ENCODE peak calls at places on chromosomes 3 and 15, in six cellular contexts. One of them, this sample, is unnamed.

GRCh38 chr3:156516284-156516683 is 38.6 kb downstream of the SSR3 start:
- DNase-seq in tibial artery: no peak
- DNase-seq in cardiac fibroblast: peak; percentile 29
- DNase-seq in foreskin fibroblast: no peak
- DNase-seq in K562: peak; percentile 34
- DNase-seq in lower lobe of right lung: no peak
- DNase-seq in this sample: peak; percentile 40

GRCh38 chr3:58034738-58035511 is 26.7 kb downstream of the FLNB start:
- DNase-seq in K562: peak; percentile 52
- DNase-seq in foreskin fibroblast: no peak
- DNase-seq in cardiac fibroblast: no peak
- DNase-seq in lower lobe of right lung: no peak
- DNase-seq in tibial artery: no peak
- DNase-seq in this sample: no peak

GRCh38 chr15:92158426-92158825 is 235.3 kb upstream of the ST8SIA2 start:
- DNase-seq in K562: peak; percentile 3
- DNase-seq in cardiac fibroblast: no peak
- DNase-seq in foreskin fibroblast: no peak
- DNase-seq in lower lobe of right lung: no peak
- DNase-seq in tibial artery: no peak
- DNase-seq in this sample: no peak

GRCh38 chr15:75729304-75730069 is 16.8 kb upstream of the CSPG4 start:
- DNase-seq in foreskin fibroblast: no peak
- DNase-seq in tibial artery: peak; percentile 56
- DNase-seq in lower lobe of right lung: peak; percentile 25
- DNase-seq in cardiac fibroblast: no peak
- DNase-seq in K562: no peak
- DNase-seq in this sample: no peak

GRCh38 chr3:49133226-49133951 is 539 bp upstream of the LAMB2 start:
- DNase-seq in cardiac fibroblast: peak; percentile 95
- DNase-seq in tibial artery: peak; percentile 94
- DNase-seq in lower lobe of right lung: peak; percentile 88
- DNase-seq in foreskin fibroblast: peak; percentile 89
- DNase-seq in K562: peak; percentile 86
- DNase-seq in this sample: peak; percentile 84

GRCh38 chr3:138331143-138331894 is 1.7 kb upstream of the NME9 start:
- DNase-seq in tibial artery: no peak
- DNase-seq in K562: no peak
- DNase-seq in lower lobe of right lung: no peak
- DNase-seq in cardiac fibroblast: peak; percentile 24
- DNase-seq in foreskin fibroblast: peak; percentile 33
- DNase-seq in this sample: peak; percentile 41

GRCh38 chr15:55247766-55248427 is 41.7 kb downstream of the RAB27A start:
- DNase-seq in cardiac fibroblast: no peak
- DNase-seq in foreskin fibroblast: no peak
- DNase-seq in lower lobe of right lung: peak; percentile 60
- DNase-seq in K562: no peak
- DNase-seq in tibial artery: no peak
- DNase-seq in this sample: no peak

GRCh38 chr3:52191663-52192062 is 6.3 kb upstream of the ALAS1 start:
- DNase-seq in cardiac fibroblast: no peak
- DNase-seq in tibial artery: no peak
- DNase-seq in K562: no peak
- DNase-seq in lower lobe of right lung: no peak
- DNase-seq in foreskin fibroblast: no peak
- DNase-seq in this sample: no peak

GRCh38 chr3:2839886-2840285 is 270.3 kb downstream of the IL5RA start:
- DNase-seq in K562: no peak
- DNase-seq in cardiac fibroblast: no peak
- DNase-seq in lower lobe of right lung: no peak
- DNase-seq in foreskin fibroblast: no peak
- DNase-seq in tibial artery: no peak
- DNase-seq in this sample: peak; percentile 62

DNA sequence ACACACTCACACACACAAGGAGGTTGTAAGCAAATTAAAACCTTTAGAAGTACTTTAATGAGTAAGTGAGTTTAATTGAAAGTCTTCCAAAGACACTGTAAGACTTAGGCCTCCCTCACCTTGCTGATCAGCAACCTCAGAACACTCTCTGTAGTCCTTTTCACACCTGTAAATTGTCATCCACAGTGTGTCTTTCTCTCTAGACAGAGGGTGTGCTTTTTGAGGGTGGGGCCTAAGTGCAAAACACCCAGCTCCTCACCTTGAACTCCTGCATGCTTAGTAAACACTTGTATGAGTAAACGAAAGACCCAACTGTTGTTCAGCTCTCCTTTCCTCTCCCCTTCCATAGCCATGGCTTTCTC is 183.2 kb upstream of the IL12A start:
- DNase-seq in lower lobe of right lung: no peak
- DNase-seq in K562: no peak
- DNase-seq in cardiac fibroblast: no peak
- DNase-seq in foreskin fibroblast: no peak
- DNase-seq in tibial artery: no peak
- DNase-seq in this sample: no peak
- TF ChIP-seq CTCF in lower lobe of right lung: no peak
- TF ChIP-seq CTCF in K562: no peak
- TF ChIP-seq CTCF in cardiac fibroblast: no peak
- TF ChIP-seq CTCF in foreskin fibroblast: no peak
- TF ChIP-seq CTCF in tibial artery: no peak
- TF ChIP-seq CTCF in this sample: no peak

GRCh38 chr15:52281085-52282035 is 14.2 kb downstream of the MYO5C start:
- DNase-seq in K562: no peak
- DNase-seq in tibial artery: no peak
- DNase-seq in cardiac fibroblast: no peak
- DNase-seq in foreskin fibroblast: no peak
- DNase-seq in lower lobe of right lung: peak; percentile 63
- DNase-seq in this sample: peak; percentile 19
- H3K4me3 ChIP-seq in K562: no peak overlapping the region
- H3K4me3 ChIP-seq in tibial artery: no peak overlapping the region
- H3K4me3 ChIP-seq in cardiac fibroblast: no peak overlapping the region
- H3K4me3 ChIP-seq in foreskin fibroblast: no peak overlapping the region
- H3K4me3 ChIP-seq in lower lobe of right lung: no peak overlapping the region
- H3K4me3 ChIP-seq in this sample: no peak overlapping the region

GRCh38 chr3:104988491-104988890 is 378.2 kb upstream of the ALCAM start:
- DNase-seq in cardiac fibroblast: no peak
- DNase-seq in K562: no peak
- DNase-seq in tibial artery: no peak
- DNase-seq in lower lobe of right lung: no peak
- DNase-seq in foreskin fibroblast: peak; percentile 1
- DNase-seq in this sample: peak; percentile 7

GRCh38 chr3:104990758-104991157 is 376.0 kb upstream of the ALCAM start:
- DNase-seq in lower lobe of right lung: no peak
- DNase-seq in tibial artery: no peak
- DNase-seq in K562: no peak
- DNase-seq in foreskin fibroblast: no peak
- DNase-seq in cardiac fibroblast: no peak
- DNase-seq in this sample: no peak

GRCh38 chr3:104992618-104993017 is 374.1 kb upstream of the ALCAM start:
- DNase-seq in tibial artery: no peak
- DNase-seq in K562: no peak
- DNase-seq in foreskin fibroblast: no peak
- DNase-seq in lower lobe of right lung: no peak
- DNase-seq in cardiac fibroblast: no peak
- DNase-seq in this sample: no peak

GRCh38 chr3:104989878-104990277 is 376.8 kb upstream of the ALCAM start:
- DNase-seq in foreskin fibroblast: no peak
- DNase-seq in cardiac fibroblast: no peak
- DNase-seq in K562: no peak
- DNase-seq in lower lobe of right lung: no peak
- DNase-seq in tibial artery: no peak
- DNase-seq in this sample: no peak

DNA sequence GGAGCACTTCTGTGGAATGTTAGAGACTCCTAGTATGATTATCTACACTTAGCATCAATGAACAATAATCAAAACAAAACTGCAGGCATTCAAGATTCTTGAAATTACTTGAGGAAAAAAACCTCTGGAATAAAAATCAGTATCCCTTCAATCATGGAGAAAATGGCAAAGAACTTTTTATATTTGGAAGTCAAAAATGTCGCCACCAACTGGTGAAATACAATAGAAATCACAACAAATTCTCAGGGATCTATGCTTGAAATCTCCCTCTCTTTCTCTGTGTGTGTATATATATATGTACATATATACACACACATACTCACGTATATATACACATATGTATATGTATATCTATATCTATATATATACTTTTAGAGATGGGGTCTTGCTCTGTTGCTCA is 378.9 kb upstream of the ALCAM start:
- DNase-seq in lower lobe of right lung: no peak
- DNase-seq in foreskin fibroblast: no peak
- DNase-seq in tibial artery: no peak
- DNase-seq in cardiac fibroblast: peak; percentile 2
- DNase-seq in K562: no peak
- DNase-seq in this sample: peak; percentile 8
- TF ChIP-seq CTCF in lower lobe of right lung: no peak
- TF ChIP-seq CTCF in foreskin fibroblast: no peak
- TF ChIP-seq CTCF in tibial artery: no peak
- TF ChIP-seq CTCF in cardiac fibroblast: no peak
- TF ChIP-seq CTCF in K562: no peak
- TF ChIP-seq CTCF in this sample: no peak

DNA sequence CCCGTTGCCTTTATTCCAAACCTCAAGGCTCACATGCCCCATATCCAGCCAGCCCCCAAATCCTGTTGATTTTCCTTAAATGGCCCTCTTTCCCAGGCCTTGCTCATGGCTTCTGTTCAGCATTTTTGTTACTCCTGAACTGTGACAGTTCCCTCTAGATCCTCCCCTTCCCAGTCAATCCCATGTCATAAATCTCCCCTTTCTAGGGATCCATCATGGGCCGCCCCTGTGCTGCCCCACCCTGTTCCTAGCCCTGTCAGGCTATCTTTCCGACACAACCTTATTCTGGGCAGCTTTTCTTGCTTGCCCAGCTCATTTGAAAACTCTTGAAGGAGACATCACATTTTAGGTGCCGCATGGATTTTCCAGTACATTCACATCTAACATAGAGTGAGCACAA is 84.8 kb downstream of the TLE3 start:
- DNase-seq in cardiac fibroblast: no peak
- DNase-seq in tibial artery: no peak
- DNase-seq in foreskin fibroblast: no peak
- DNase-seq in lower lobe of right lung: no peak
- DNase-seq in K562: no peak
- DNase-seq in this sample: no peak
- H3K4me3 ChIP-seq in cardiac fibroblast: no peak overlapping the region
- H3K4me3 ChIP-seq in tibial artery: no peak overlapping the region
- H3K4me3 ChIP-seq in foreskin fibroblast: no peak overlapping the region
- H3K4me3 ChIP-seq in lower lobe of right lung: no peak overlapping the region
- H3K4me3 ChIP-seq in K562: no peak overlapping the region
- H3K4me3 ChIP-seq in this sample: no peak overlapping the region

GRCh38 chr3:134618473-134618860 is 32.4 kb downstream of the KY start:
- DNase-seq in K562: no peak
- DNase-seq in lower lobe of right lung: no peak
- DNase-seq in tibial artery: no peak
- DNase-seq in cardiac fibroblast: no peak
- DNase-seq in foreskin fibroblast: no peak
- DNase-seq in this sample: no peak
- TF ChIP-seq CTCF in K562: no peak
- TF ChIP-seq CTCF in lower lobe of right lung: no peak
- TF ChIP-seq CTCF in tibial artery: no peak
- TF ChIP-seq CTCF in cardiac fibroblast: no peak
- TF ChIP-seq CTCF in foreskin fibroblast: no peak
- TF ChIP-seq CTCF in this sample: no peak

GRCh38 chr3:9553949-9554513 is 409 bp upstream of the LHFPL4 start:
- DNase-seq in cardiac fibroblast: no peak
- DNase-seq in foreskin fibroblast: no peak
- DNase-seq in tibial artery: no peak
- DNase-seq in K562: no peak
- DNase-seq in lower lobe of right lung: no peak
- DNase-seq in this sample: no peak
- H3K4me3 ChIP-seq in cardiac fibroblast: no peak overlapping the region
- H3K4me3 ChIP-seq in foreskin fibroblast: no peak overlapping the region
- H3K4me3 ChIP-seq in tibial artery: no peak overlapping the region
- H3K4me3 ChIP-seq in K562: no peak overlapping the region
- H3K4me3 ChIP-seq in lower lobe of right lung: no peak overlapping the region
- H3K4me3 ChIP-seq in this sample: no peak overlapping the region

GRCh38 chr3:80785475-80785874 is 976.0 kb downstream of the GBE1 start:
- DNase-seq in tibial artery: no peak
- DNase-seq in cardiac fibroblast: no peak
- DNase-seq in lower lobe of right lung: no peak
- DNase-seq in K562: no peak
- DNase-seq in foreskin fibroblast: no peak
- DNase-seq in this sample: no peak
- TF ChIP-seq CTCF in tibial artery: no peak
- TF ChIP-seq CTCF in cardiac fibroblast: no peak
- TF ChIP-seq CTCF in lower lobe of right lung: no peak
- TF ChIP-seq CTCF in K562: no peak
- TF ChIP-seq CTCF in foreskin fibroblast: no peak
- TF ChIP-seq CTCF in this sample: no peak

DNA sequence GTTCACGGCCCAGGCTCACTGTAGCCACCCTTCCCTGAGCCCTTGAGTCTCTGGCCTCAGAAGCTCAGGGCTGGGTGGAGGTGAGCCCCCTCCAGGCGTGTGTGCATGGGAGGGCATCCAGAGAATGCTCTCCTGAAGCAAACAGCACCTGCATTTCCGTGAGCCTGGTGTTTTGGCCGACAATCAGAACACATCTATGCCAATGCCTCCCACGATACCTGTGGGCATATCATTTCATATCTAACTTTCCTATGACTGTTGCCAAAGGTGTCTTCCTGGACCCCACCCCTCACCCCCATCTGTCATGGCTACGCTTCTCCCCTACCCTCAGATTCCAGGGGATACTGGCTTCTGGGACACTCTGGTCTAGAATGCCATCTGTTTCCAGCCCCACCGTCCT is 53.3 kb upstream of the RAB6B start:
- DNase-seq in cardiac fibroblast: no peak
- DNase-seq in K562: no peak
- DNase-seq in foreskin fibroblast: no peak
- DNase-seq in lower lobe of right lung: no peak
- DNase-seq in tibial artery: no peak
- DNase-seq in this sample: no peak
- H3K4me3 ChIP-seq in cardiac fibroblast: no peak overlapping the region
- H3K4me3 ChIP-seq in K562: no peak overlapping the region
- H3K4me3 ChIP-seq in foreskin fibroblast: no peak overlapping the region
- H3K4me3 ChIP-seq in lower lobe of right lung: no peak overlapping the region
- H3K4me3 ChIP-seq in tibial artery: no peak overlapping the region
- H3K4me3 ChIP-seq in this sample: no peak overlapping the region

DNA sequence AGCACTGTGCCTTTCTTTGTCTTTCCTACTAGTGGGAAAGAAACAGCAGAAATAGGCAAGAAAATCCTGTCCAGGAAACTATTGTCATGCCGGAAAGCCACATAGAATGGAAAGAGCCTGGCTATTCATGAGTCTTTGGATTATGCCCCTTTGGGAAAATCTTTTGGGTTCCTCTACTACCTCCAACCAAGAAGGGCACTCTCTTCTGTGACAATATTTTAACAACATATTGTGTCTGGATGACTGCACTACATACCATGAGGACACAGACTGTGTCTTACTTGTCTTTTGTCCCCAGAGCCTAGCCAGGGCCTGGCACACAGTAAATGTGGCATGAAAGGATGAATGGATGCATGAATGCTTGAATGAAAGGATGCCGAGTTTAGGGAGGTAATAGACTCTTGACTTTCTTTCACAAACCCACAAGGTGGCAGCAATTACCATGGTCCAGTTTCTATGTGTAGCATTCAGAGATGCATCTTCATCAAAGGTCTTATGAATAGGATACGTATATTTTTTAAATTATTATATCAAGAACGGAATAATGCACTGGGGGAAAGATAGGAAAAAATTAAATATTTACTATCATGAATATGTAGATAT is 30.3 kb downstream of the ARL14 start:
- DNase-seq in lower lobe of right lung: no peak
- DNase-seq in K562: peak; percentile 47
- DNase-seq in tibial artery: no peak
- DNase-seq in foreskin fibroblast: peak; percentile 30
- DNase-seq in cardiac fibroblast: peak; percentile 71
- DNase-seq in this sample: peak; percentile 66
- TF ChIP-seq CTCF in lower lobe of right lung: peak; percentile 65
- TF ChIP-seq CTCF in K562: peak; percentile 67
- TF ChIP-seq CTCF in tibial artery: peak; percentile 69
- TF ChIP-seq CTCF in foreskin fibroblast: peak; percentile 48
- TF ChIP-seq CTCF in cardiac fibroblast: peak; percentile 52
- TF ChIP-seq CTCF in this sample: peak; percentile 52

This sample was measured in fibroblast of mammary gland.